ENCODE peak calls at places on chromosome 16, in nine cellular contexts. One of them, this sample, is unnamed.

GRCh38 chr16:1991588-1992474 is 2.1 kb downstream of the SYNGR3 start:
- DNase-seq in lower leg skin: peak
- DNase-seq in AG10803: peak
- DNase-seq in endothelial cell: peak
- DNase-seq in Caco-2: peak
- DNase-seq in upper lobe of right lung: peak
- DNase-seq in CD8-positive, alpha-beta T cell: peak
- DNase-seq in GM06990: peak
- DNase-seq in hepatocyte: peak
- DNase-seq in this sample: peak

GRCh38 chr16:2511128-2511785 is 2.5 kb upstream of the ATP6V0C start:
- DNase-seq in lower leg skin: no peak
- DNase-seq in AG10803: peak
- DNase-seq in endothelial cell: no peak
- DNase-seq in Caco-2: no peak
- DNase-seq in upper lobe of right lung: peak
- DNase-seq in CD8-positive, alpha-beta T cell: no peak
- DNase-seq in GM06990: no peak
- DNase-seq in hepatocyte: peak
- DNase-seq in this sample: peak

GRCh38 chr16:16051132-16051531 is 101.7 kb downstream of the ABCC1 start:
- DNase-seq in lower leg skin: no peak
- DNase-seq in AG10803: no peak
- DNase-seq in endothelial cell: no peak
- DNase-seq in Caco-2: no peak
- DNase-seq in upper lobe of right lung: no peak
- DNase-seq in CD8-positive, alpha-beta T cell: no peak
- DNase-seq in GM06990: no peak
- DNase-seq in hepatocyte: no peak
- DNase-seq in this sample: no peak

GRCh38 chr16:83356266-83356665 is 451.5 kb upstream of the HSBP1 start:
- DNase-seq in lower leg skin: no peak
- DNase-seq in AG10803: peak
- DNase-seq in endothelial cell: peak
- DNase-seq in Caco-2: peak
- DNase-seq in upper lobe of right lung: no peak
- DNase-seq in CD8-positive, alpha-beta T cell: no peak
- DNase-seq in GM06990: no peak
- DNase-seq in hepatocyte: peak
- DNase-seq in this sample: peak

GRCh38 chr16:67207857-67208524 is 9.1 kb downstream of the ELMO3 start:
- DNase-seq in lower leg skin: no peak
- DNase-seq in AG10803: peak
- DNase-seq in endothelial cell: no peak
- DNase-seq in Caco-2: no peak
- DNase-seq in upper lobe of right lung: no peak
- DNase-seq in CD8-positive, alpha-beta T cell: no peak
- DNase-seq in GM06990: no peak
- DNase-seq in hepatocyte: no peak
- DNase-seq in this sample: peak

GRCh38 chr16:65453646-65454045 is 331.8 kb upstream of the CDH11 start:
- DNase-seq in lower leg skin: no peak
- DNase-seq in AG10803: no peak
- DNase-seq in endothelial cell: no peak
- DNase-seq in Caco-2: no peak
- DNase-seq in upper lobe of right lung: no peak
- DNase-seq in CD8-positive, alpha-beta T cell: no peak
- DNase-seq in GM06990: no peak
- DNase-seq in hepatocyte: no peak
- DNase-seq in this sample: no peak

GRCh38 chr16:22670551-22670970 is 143.4 kb upstream of the HS3ST2 start:
- DNase-seq in lower leg skin: no peak
- DNase-seq in AG10803: no peak
- DNase-seq in endothelial cell: peak
- DNase-seq in Caco-2: peak
- DNase-seq in upper lobe of right lung: no peak
- DNase-seq in CD8-positive, alpha-beta T cell: no peak
- DNase-seq in GM06990: peak
- DNase-seq in hepatocyte: no peak
- DNase-seq in this sample: no peak

GRCh38 chr16:5064915-5065314 is 841 bp downstream of the C16orf89 start:
- DNase-seq in lower leg skin: no peak
- DNase-seq in AG10803: no peak
- DNase-seq in endothelial cell: no peak
- DNase-seq in Caco-2: no peak
- DNase-seq in upper lobe of right lung: peak
- DNase-seq in CD8-positive, alpha-beta T cell: no peak
- DNase-seq in GM06990: no peak
- DNase-seq in hepatocyte: no peak
- DNase-seq in this sample: no peak

GRCh38 chr16:11105038-11105903 is 150.7 kb downstream of the SOCS1 start:
- DNase-seq in lower leg skin: peak
- DNase-seq in AG10803: peak
- DNase-seq in endothelial cell: no peak
- DNase-seq in Caco-2: peak
- DNase-seq in upper lobe of right lung: no peak
- DNase-seq in CD8-positive, alpha-beta T cell: no peak
- DNase-seq in GM06990: peak
- DNase-seq in hepatocyte: peak
- DNase-seq in this sample: peak

GRCh38 chr16:80027007-80027965 is 426.7 kb upstream of the MAF start:
- DNase-seq in lower leg skin: peak
- DNase-seq in AG10803: peak
- DNase-seq in endothelial cell: peak
- DNase-seq in Caco-2: peak
- DNase-seq in upper lobe of right lung: peak
- DNase-seq in CD8-positive, alpha-beta T cell: peak
- DNase-seq in GM06990: peak
- DNase-seq in hepatocyte: peak
- DNase-seq in this sample: peak

GRCh38 chr16:21281698-21282389 is 3.8 kb upstream of the CRYM start:
- DNase-seq in lower leg skin: no peak
- DNase-seq in AG10803: no peak
- DNase-seq in endothelial cell: no peak
- DNase-seq in Caco-2: no peak
- DNase-seq in upper lobe of right lung: no peak
- DNase-seq in CD8-positive, alpha-beta T cell: no peak
- DNase-seq in GM06990: no peak
- DNase-seq in hepatocyte: no peak
- DNase-seq in this sample: no peak

GRCh38 chr16:21279501-21279900 is 1.4 kb upstream of the CRYM start:
- DNase-seq in lower leg skin: peak
- DNase-seq in AG10803: no peak
- DNase-seq in endothelial cell: no peak
- DNase-seq in Caco-2: no peak
- DNase-seq in upper lobe of right lung: no peak
- DNase-seq in CD8-positive, alpha-beta T cell: no peak
- DNase-seq in GM06990: no peak
- DNase-seq in hepatocyte: no peak
- DNase-seq in this sample: no peak

GRCh38 chr16:21284414-21284813 is 6.3 kb upstream of the CRYM start:
- DNase-seq in lower leg skin: no peak
- DNase-seq in AG10803: no peak
- DNase-seq in endothelial cell: no peak
- DNase-seq in Caco-2: no peak
- DNase-seq in upper lobe of right lung: no peak
- DNase-seq in CD8-positive, alpha-beta T cell: no peak
- DNase-seq in GM06990: no peak
- DNase-seq in hepatocyte: no peak
- DNase-seq in this sample: no peak

GRCh38 chr16:21277927-21278706 is at the start of gene CRYM:
- DNase-seq in lower leg skin: no peak
- DNase-seq in AG10803: no peak
- DNase-seq in endothelial cell: peak
- DNase-seq in Caco-2: peak
- DNase-seq in upper lobe of right lung: peak
- DNase-seq in CD8-positive, alpha-beta T cell: peak
- DNase-seq in GM06990: peak
- DNase-seq in hepatocyte: peak
- DNase-seq in this sample: peak

DNA sequence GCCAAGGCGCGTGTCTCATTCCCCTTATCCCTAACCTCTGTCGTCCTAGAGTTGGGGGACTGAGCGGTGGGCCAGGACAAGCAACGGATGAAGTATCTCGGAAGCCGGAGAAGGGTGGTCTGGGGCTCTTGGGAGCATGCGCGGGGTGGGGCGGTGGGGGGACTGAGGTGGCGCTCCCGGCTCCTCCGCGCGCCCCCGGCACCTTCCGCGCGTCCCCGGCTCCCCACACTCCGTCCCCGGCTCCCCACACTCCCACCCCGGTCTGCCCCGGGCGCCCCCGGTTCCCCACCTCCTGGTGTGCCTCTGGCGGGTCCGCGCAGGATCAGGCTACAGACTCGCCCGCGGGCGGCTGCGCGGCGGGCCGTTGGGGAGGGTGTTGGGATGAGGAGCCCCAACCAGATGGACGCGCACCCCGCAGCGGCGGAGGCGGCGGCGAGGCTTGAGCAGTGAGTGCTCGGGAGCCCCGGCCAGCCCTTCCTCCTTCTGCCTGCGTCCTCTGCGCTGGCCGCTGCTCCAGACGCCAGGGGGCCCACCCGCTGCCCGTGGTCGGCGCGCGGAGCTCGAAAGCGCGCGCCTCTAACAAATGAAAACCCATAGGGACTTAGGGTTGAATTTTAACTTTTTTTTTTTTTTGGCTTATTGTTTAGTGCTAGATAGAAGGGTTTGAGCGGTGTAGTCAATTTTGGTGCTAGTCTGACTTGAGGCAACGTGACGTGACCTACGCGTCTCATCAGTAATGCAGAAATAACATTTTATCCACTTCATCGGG is 5.6 kb upstream of the CRYM start:
- DNase-seq in lower leg skin: no peak
- DNase-seq in AG10803: no peak
- DNase-seq in endothelial cell: peak
- DNase-seq in Caco-2: peak
- DNase-seq in upper lobe of right lung: peak
- DNase-seq in CD8-positive, alpha-beta T cell: no peak
- DNase-seq in GM06990: peak
- DNase-seq in hepatocyte: peak
- DNase-seq in this sample: peak
- TF ChIP-seq CTCF in lower leg skin: no peak
- TF ChIP-seq CTCF in AG10803: peak
- TF ChIP-seq CTCF in endothelial cell: peak
- TF ChIP-seq CTCF in Caco-2: peak
- TF ChIP-seq CTCF in upper lobe of right lung: peak
- TF ChIP-seq CTCF in CD8-positive, alpha-beta T cell: no peak
- TF ChIP-seq CTCF in GM06990: peak
- TF ChIP-seq CTCF in hepatocyte: peak
- TF ChIP-seq CTCF in this sample: peak

GRCh38 chr16:60684002-60684401 is 1352.2 kb downstream of the CDH8 start:
- DNase-seq in lower leg skin: no peak
- DNase-seq in AG10803: no peak
- DNase-seq in endothelial cell: no peak
- DNase-seq in Caco-2: no peak
- DNase-seq in upper lobe of right lung: no peak
- DNase-seq in CD8-positive, alpha-beta T cell: no peak
- DNase-seq in GM06990: no peak
- DNase-seq in hepatocyte: no peak
- DNase-seq in this sample: no peak

GRCh38 chr16:60682219-60682618 is 1354.0 kb downstream of the CDH8 start:
- DNase-seq in lower leg skin: no peak
- DNase-seq in AG10803: no peak
- DNase-seq in endothelial cell: no peak
- DNase-seq in Caco-2: no peak
- DNase-seq in upper lobe of right lung: no peak
- DNase-seq in CD8-positive, alpha-beta T cell: no peak
- DNase-seq in GM06990: peak
- DNase-seq in hepatocyte: no peak
- DNase-seq in this sample: no peak

GRCh38 chr16:60681014-60681413 is 1355.2 kb downstream of the CDH8 start:
- DNase-seq in lower leg skin: no peak
- DNase-seq in AG10803: no peak
- DNase-seq in endothelial cell: no peak
- DNase-seq in Caco-2: no peak
- DNase-seq in upper lobe of right lung: no peak
- DNase-seq in CD8-positive, alpha-beta T cell: no peak
- DNase-seq in GM06990: no peak
- DNase-seq in hepatocyte: no peak
- DNase-seq in this sample: no peak

DNA sequence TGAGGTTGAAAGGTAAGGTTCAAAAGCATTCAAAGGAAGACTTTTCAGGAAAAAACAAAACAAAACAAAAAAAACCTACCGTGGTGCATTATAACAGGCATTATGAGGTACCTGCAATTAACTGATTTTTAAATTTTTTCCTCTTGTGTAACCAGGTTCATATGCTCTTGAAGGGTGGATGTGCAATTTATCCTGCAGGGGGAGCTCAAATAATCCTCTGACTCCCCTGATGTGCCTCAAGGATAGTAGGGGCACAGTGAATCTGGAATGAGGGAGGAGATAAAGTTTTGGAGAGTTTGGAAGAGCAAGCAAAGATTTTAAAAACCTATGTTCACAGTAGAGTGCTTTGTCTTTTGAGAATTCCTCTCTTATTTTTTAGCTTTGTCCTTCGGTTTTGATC is 1349.4 kb downstream of the CDH8 start:
- DNase-seq in lower leg skin: no peak
- DNase-seq in AG10803: no peak
- DNase-seq in endothelial cell: no peak
- DNase-seq in Caco-2: no peak
- DNase-seq in upper lobe of right lung: no peak
- DNase-seq in CD8-positive, alpha-beta T cell: no peak
- DNase-seq in GM06990: no peak
- DNase-seq in hepatocyte: no peak
- DNase-seq in this sample: no peak
- TF ChIP-seq CTCF in lower leg skin: no peak
- TF ChIP-seq CTCF in AG10803: no peak
- TF ChIP-seq CTCF in endothelial cell: peak
- TF ChIP-seq CTCF in Caco-2: no peak
- TF ChIP-seq CTCF in upper lobe of right lung: no peak
- TF ChIP-seq CTCF in CD8-positive, alpha-beta T cell: no peak
- TF ChIP-seq CTCF in GM06990: no peak
- TF ChIP-seq CTCF in hepatocyte: no peak
- TF ChIP-seq CTCF in this sample: no peak

DNA sequence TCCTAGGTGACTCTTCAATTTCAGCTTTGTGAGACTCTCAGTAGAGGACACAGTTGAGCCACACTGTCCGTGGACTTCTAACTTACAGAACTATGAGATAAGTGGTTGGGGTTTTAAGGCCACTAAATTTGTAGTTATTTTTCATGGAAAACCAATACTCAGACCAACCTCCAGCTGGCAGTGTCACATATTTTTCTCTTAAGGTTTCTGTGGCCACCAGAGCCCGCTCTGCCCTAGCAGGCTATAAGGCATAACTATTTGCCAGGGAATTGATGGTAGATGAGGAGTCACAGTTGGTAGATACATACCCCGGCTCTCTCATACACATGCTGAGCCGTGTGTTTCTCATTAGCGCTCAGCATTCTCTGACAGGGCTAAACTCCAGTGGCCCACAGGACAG is 336.8 kb upstream of the MON1B start:
- DNase-seq in lower leg skin: no peak
- DNase-seq in AG10803: no peak
- DNase-seq in endothelial cell: no peak
- DNase-seq in Caco-2: no peak
- DNase-seq in upper lobe of right lung: no peak
- DNase-seq in CD8-positive, alpha-beta T cell: no peak
- DNase-seq in GM06990: no peak
- DNase-seq in hepatocyte: peak
- DNase-seq in this sample: no peak
- TF ChIP-seq CTCF in lower leg skin: no peak
- TF ChIP-seq CTCF in AG10803: peak
- TF ChIP-seq CTCF in endothelial cell: no peak
- TF ChIP-seq CTCF in Caco-2: peak
- TF ChIP-seq CTCF in upper lobe of right lung: no peak
- TF ChIP-seq CTCF in CD8-positive, alpha-beta T cell: no peak
- TF ChIP-seq CTCF in GM06990: peak
- TF ChIP-seq CTCF in hepatocyte: peak
- TF ChIP-seq CTCF in this sample: no peak

GRCh38 chr16:86252596-86252995 is 257.7 kb upstream of the FOXF1 start:
- DNase-seq in lower leg skin: no peak
- DNase-seq in AG10803: peak
- DNase-seq in endothelial cell: peak
- DNase-seq in Caco-2: no peak
- DNase-seq in upper lobe of right lung: no peak
- DNase-seq in CD8-positive, alpha-beta T cell: no peak
- DNase-seq in GM06990: no peak
- DNase-seq in hepatocyte: peak
- DNase-seq in this sample: peak
- TF ChIP-seq CTCF in lower leg skin: no peak
- TF ChIP-seq CTCF in AG10803: peak
- TF ChIP-seq CTCF in endothelial cell: peak
- TF ChIP-seq CTCF in Caco-2: peak
- TF ChIP-seq CTCF in upper lobe of right lung: peak
- TF ChIP-seq CTCF in CD8-positive, alpha-beta T cell: no peak
- TF ChIP-seq CTCF in GM06990: peak
- TF ChIP-seq CTCF in hepatocyte: peak
- TF ChIP-seq CTCF in this sample: peak